ENCODE peak calls at places on chromosome 17, in four cellular contexts. Z, M, X and D are unnamed samples.
A peak's percentile ranks its signal among the peaks of the same experiment; 100 is the strongest.

GRCh38 chr17:82518826-82519810 is at the start of gene FOXK2:
- DNase-seq in Z (peak; percentile 90), M (peak; percentile 100), X (peak; percentile 94), D (peak; percentile 98)

GRCh38 chr17:1241904-1242303 is 28.3 kb upstream of the BHLHA9 start:
- DNase-seq in Z (no peak), X (no peak), M (no peak), D (no peak)

GRCh38 chr17:67421869-67422273 is 44.8 kb downstream of the PITPNC1 start:
- DNase-seq in X (peak; percentile 73), Z (peak; percentile 41), M (no peak), D (no peak)

GRCh38 chr17:4480929-4481898 is 17.5 kb upstream of the SPNS2 start:
- DNase-seq in M (no peak), Z (no peak), X (no peak), D (no peak)

GRCh38 chr17:80584171-80584905 is 39.7 kb downstream of the RPTOR start:
- DNase-seq in X (no peak), M (no peak), Z (no peak), D (no peak)

GRCh38 chr17:20072692-20072992 is 63.5 kb downstream of the SPECC1 start:
- DNase-seq in X (no peak), Z (no peak), M (no peak), D (no peak)

GRCh38 chr17:30413109-30413508 is 34.4 kb downstream of the CPD start:
- DNase-seq in M (no peak), Z (no peak), X (no peak), D (no peak)

GRCh38 chr17:57913576-57914273 is 41.5 kb downstream of the CUEDC1 start:
- DNase-seq in X (no peak), Z (no peak), M (no peak), D (no peak)

GRCh38 chr17:17913695-17914332 is 58.4 kb downstream of the TOM1L2 start:
- DNase-seq in X (peak; percentile 95), M (no peak), Z (no peak), D (no peak)

GRCh38 chr17:79570653-79571052 is 40.2 kb downstream of the RBFOX3 start:
- DNase-seq in X (no peak), M (no peak), Z (no peak), D (no peak)

GRCh38 chr17:45136846-45137560 is 1.5 kb downstream of the ACBD4 start:
- DNase-seq in X (no peak), M (no peak), Z (no peak), D (no peak)

GRCh38 chr17:20073056-20073979 is 64.2 kb downstream of the SPECC1 start:
- DNase-seq in M (no peak), X (no peak), Z (peak; percentile 7), D (no peak)

GRCh38 chr17:82657926-82658325 is 9.7 kb upstream of the WDR45B start:
- DNase-seq in M (no peak), X (no peak), Z (no peak), D (no peak)

GRCh38 chr17:77476006-77476405 is 335.2 kb downstream of the SEC14L1 start:
- DNase-seq in M (no peak), X (no peak), Z (no peak), D (no peak)

GRCh38 chr17:74215332-74215727 is 2.0 kb downstream of the TTYH2 start:
- DNase-seq in Z (no peak), M (no peak), X (no peak), D (no peak)

GRCh38 chr17:44792276-44792675 is 33.5 kb downstream of the ADAM11 start:
- DNase-seq in M (no peak), Z (no peak), X (peak; percentile 70), D (no peak)

GRCh38 chr17:48961516-48962233 is 6.7 kb downstream of the GIP start:
- DNase-seq in M (no peak), X (peak; percentile 66), Z (no peak), D (no peak)

GRCh38 chr17:7716901-7717755 is at the start of gene DNAH2:
- DNase-seq in Z (no peak), X (peak; percentile 92), M (peak; percentile 60), D (peak; percentile 58)

GRCh38 chr17:65593870-65594584 is 32.6 kb upstream of the AXIN2 start:
- DNase-seq in X (peak; percentile 32), Z (no peak), M (no peak), D (no peak)

GRCh38 chr17:313231-313630 is 39.4 kb downstream of the RPH3AL start:
- DNase-seq in M (no peak), Z (no peak), X (no peak), D (no peak)

GRCh38 chr17:14330492-14330920 is 29.6 kb downstream of the HS3ST3B1 start:
- DNase-seq in Z (no peak), M (no peak), X (peak; percentile 91), D (no peak)

GRCh38 chr17:55926276-55926995 is 175.6 kb downstream of the PCTP start:
- DNase-seq in X (no peak), M (no peak), Z (no peak), D (no peak)

GRCh38 chr17:82740906-82741759 is 5.7 kb downstream of the FN3K start:
- DNase-seq in X (no peak), Z (no peak), M (no peak), D (no peak)

GRCh38 chr17:2076461-2076984 is 21.6 kb downstream of the HIC1 start:
- DNase-seq in X (peak; percentile 61), Z (no peak), M (no peak), D (no peak)

GRCh38 chr17:39612291-39612894 is 4.7 kb upstream of the NEUROD2 start:
- DNase-seq in Z (no peak), M (no peak), X (no peak), D (no peak)

GRCh38 chr17:78645421-78646295 is 68.5 kb upstream of the DNAH17 start:
- DNase-seq in Z (peak; percentile 53), M (peak; percentile 87), X (peak; percentile 51), D (peak; percentile 83)

GRCh38 chr17:27226611-27227234 is 67.2 kb upstream of the WSB1 start:
- DNase-seq in X (peak; percentile 65), Z (no peak), M (no peak), D (no peak)

GRCh38 chr17:73088561-73088960 is 3.9 kb downstream of the SLC39A11 start:
- DNase-seq in X (no peak), Z (no peak), M (no peak), D (no peak)

GRCh38 chr17:37719866-37720265 is 25.0 kb downstream of the HNF1B start:
- DNase-seq in X (no peak), M (no peak), Z (no peak), D (no peak)

GRCh38 chr17:78555741-78556401 is 21.3 kb downstream of the DNAH17 start:
- DNase-seq in Z (no peak), X (no peak), M (no peak), D (no peak)

GRCh38 chr17:73142763-73143395 is 21.9 kb upstream of the SSTR2 start:
- DNase-seq in X (peak; percentile 39), Z (no peak), M (no peak), D (no peak)

GRCh38 chr17:29722411-29723198 is 99.9 kb upstream of the CORO6 start:
- DNase-seq in Z (peak; percentile 7), M (peak; percentile 86), X (peak; percentile 88), D (peak; percentile 72)

GRCh38 chr17:21295036-21295952 is 10.8 kb downstream of the MAP2K3 start:
- DNase-seq in M (no peak), Z (no peak), X (peak; percentile 81), D (no peak)

GRCh38 chr17:82869536-82869935 is 29.7 kb upstream of the ZNF750 start:
- DNase-seq in Z (no peak), M (no peak), X (no peak), D (no peak)

GRCh38 chr17:38740016-38740415 is 8.1 kb downstream of the PCGF2 start:
- DNase-seq in X (no peak), M (no peak), Z (no peak), D (no peak)

GRCh38 chr17:29014716-29015115 is 8.9 kb upstream of the SEZ6 start:
- DNase-seq in M (no peak), X (no peak), Z (no peak), D (no peak)

GRCh38 chr17:10743316-10744009 is 13.6 kb upstream of the TMEM220 start:
- DNase-seq in X (no peak), Z (no peak), M (no peak), D (no peak)

GRCh38 chr17:58831780-58832179 is 76.1 kb downstream of the PPM1E start:
- DNase-seq in M (no peak), X (no peak), Z (no peak), D (no peak)

GRCh38 chr17:81956607-81957589 is 4.1 kb downstream of the NOTUM start:
- DNase-seq in M (no peak), Z (no peak), X (no peak), D (no peak)